ENCODE peak calls at places on chromosomes 7 and 10, in four cellular contexts. One of them, this sample, is unnamed.

GRCh38 chr7:142855401-142855743 is 496 bp downstream of the EPHB6 start:
- DNase-seq in T-helper 22 cell: no peak
- DNase-seq in EH: no peak
- DNase-seq in NCI-H2081: no peak
- DNase-seq in this sample: peak; percentile 68

GRCh38 chr10:71306951-71307350 is 12.1 kb upstream of the SLC29A3 start:
- DNase-seq in NCI-H2081: no peak
- DNase-seq in EH: no peak
- DNase-seq in T-helper 22 cell: no peak
- DNase-seq in this sample: peak; percentile 46

GRCh38 chr10:7605565-7606295 is 61.0 kb downstream of the ITIH5 start:
- DNase-seq in NCI-H2081: no peak
- DNase-seq in EH: no peak
- DNase-seq in T-helper 22 cell: no peak
- DNase-seq in this sample: no peak

GRCh38 chr10:60139798-60140566 is 233.6 kb upstream of the CCDC6 start:
- DNase-seq in NCI-H2081: no peak
- DNase-seq in EH: peak; percentile 54
- DNase-seq in T-helper 22 cell: no peak
- DNase-seq in this sample: no peak

GRCh38 chr10:108465871-108466641 is 1301.5 kb upstream of the SORCS1 start:
- DNase-seq in NCI-H2081: no peak
- DNase-seq in T-helper 22 cell: no peak
- DNase-seq in EH: peak; percentile 18
- DNase-seq in this sample: peak; percentile 73

GRCh38 chr10:60978287-60979115 is 34.5 kb upstream of the RHOBTB1 start:
- DNase-seq in EH: peak; percentile 65
- DNase-seq in T-helper 22 cell: no peak
- DNase-seq in NCI-H2081: peak; percentile 11
- DNase-seq in this sample: no peak

GRCh38 chr10:74445493-74445892 is 294.5 kb downstream of the ADK start:
- DNase-seq in NCI-H2081: no peak
- DNase-seq in T-helper 22 cell: no peak
- DNase-seq in EH: no peak
- DNase-seq in this sample: no peak

GRCh38 chr7:130515315-130516047 is 23.6 kb downstream of the MEST start:
- DNase-seq in T-helper 22 cell: no peak
- DNase-seq in EH: no peak
- DNase-seq in NCI-H2081: no peak
- DNase-seq in this sample: no peak

GRCh38 chr7:27921081-27921836 is 181.3 kb downstream of the TAX1BP1 start:
- DNase-seq in T-helper 22 cell: no peak
- DNase-seq in NCI-H2081: peak; percentile 75
- DNase-seq in EH: peak; percentile 97
- DNase-seq in this sample: peak; percentile 56

GRCh38 chr7:154302380-154302779 is 250.2 kb downstream of the DPP6 start:
- DNase-seq in NCI-H2081: no peak
- DNase-seq in T-helper 22 cell: no peak
- DNase-seq in EH: no peak
- DNase-seq in this sample: peak; percentile 51

GRCh38 chr7:129295015-129295423 is 70.2 kb downstream of the AHCYL2 start:
- DNase-seq in NCI-H2081: no peak
- DNase-seq in EH: peak; percentile 28
- DNase-seq in T-helper 22 cell: no peak
- DNase-seq in this sample: no peak

GRCh38 chr7:77320161-77320560 is 96.0 kb downstream of the GSAP start:
- DNase-seq in NCI-H2081: no peak
- DNase-seq in EH: peak; percentile 43
- DNase-seq in T-helper 22 cell: no peak
- DNase-seq in this sample: no peak

GRCh38 chr7:37208528-37208927 is 240.1 kb downstream of the ELMO1 start:
- DNase-seq in EH: peak; percentile 51
- DNase-seq in T-helper 22 cell: no peak
- DNase-seq in NCI-H2081: peak; percentile 70
- DNase-seq in this sample: peak; percentile 33

GRCh38 chr7:127809285-127809702 is 157.3 kb downstream of the SND1 start:
- DNase-seq in NCI-H2081: peak; percentile 67
- DNase-seq in EH: peak; percentile 74
- DNase-seq in T-helper 22 cell: no peak
- DNase-seq in this sample: no peak

GRCh38 chr7:919924-920341 is 34.5 kb downstream of the ADAP1 start:
- DNase-seq in NCI-H2081: no peak
- DNase-seq in EH: no peak
- DNase-seq in T-helper 22 cell: no peak
- DNase-seq in this sample: no peak

GRCh38 chr7:70353310-70353947 is 755.2 kb downstream of the AUTS2 start:
- DNase-seq in EH: no peak
- DNase-seq in NCI-H2081: no peak
- DNase-seq in T-helper 22 cell: no peak
- DNase-seq in this sample: no peak

GRCh38 chr7:83005410-83005809 is 157.3 kb downstream of the PCLO start:
- DNase-seq in T-helper 22 cell: no peak
- DNase-seq in EH: no peak
- DNase-seq in NCI-H2081: no peak
- DNase-seq in this sample: no peak

GRCh38 chr7:43303740-43304241 is 191.3 kb downstream of the HECW1 start:
- DNase-seq in T-helper 22 cell: no peak
- DNase-seq in NCI-H2081: no peak
- DNase-seq in EH: peak; percentile 1
- DNase-seq in this sample: no peak

GRCh38 chr10:782751-783648 is 93.5 kb upstream of the DIP2C start:
- DNase-seq in EH: no peak
- DNase-seq in T-helper 22 cell: no peak
- DNase-seq in NCI-H2081: no peak
- DNase-seq in this sample: peak; percentile 49

GRCh38 chr10:104274762-104275721 is 6.1 kb downstream of the GSTO2 start:
- DNase-seq in EH: peak; percentile 36
- DNase-seq in NCI-H2081: no peak
- DNase-seq in T-helper 22 cell: no peak
- DNase-seq in this sample: peak; percentile 94

GRCh38 chr10:12825255-12825654 is 176.3 kb downstream of the CCDC3 start:
- DNase-seq in T-helper 22 cell: no peak
- DNase-seq in EH: no peak
- DNase-seq in NCI-H2081: no peak
- DNase-seq in this sample: no peak

GRCh38 chr7:114334992-114335391 is 79.6 kb upstream of the FOXP2 start:
- DNase-seq in T-helper 22 cell: no peak
- DNase-seq in EH: no peak
- DNase-seq in NCI-H2081: peak; percentile 39
- DNase-seq in this sample: no peak

GRCh38 chr10:132192991-132193670 is 6.4 kb downstream of the DPYSL4 start:
- DNase-seq in T-helper 22 cell: no peak
- DNase-seq in NCI-H2081: no peak
- DNase-seq in EH: no peak
- DNase-seq in this sample: no peak

GRCh38 chr7:16357921-16358320 is 63.4 kb downstream of the CRPPA start:
- DNase-seq in NCI-H2081: peak; percentile 95
- DNase-seq in T-helper 22 cell: no peak
- DNase-seq in EH: no peak
- DNase-seq in this sample: no peak

GRCh38 chr10:26407406-26407969 is 30.7 kb upstream of the APBB1IP start:
- DNase-seq in NCI-H2081: no peak
- DNase-seq in EH: peak; percentile 86
- DNase-seq in T-helper 22 cell: no peak
- DNase-seq in this sample: no peak

GRCh38 chr7:75658802-75659201 is 79.9 kb downstream of the HIP1 start:
- DNase-seq in NCI-H2081: no peak
- DNase-seq in T-helper 22 cell: no peak
- DNase-seq in EH: no peak
- DNase-seq in this sample: no peak

GRCh38 chr10:103716206-103717160 is 138.9 kb downstream of the SH3PXD2A start:
- DNase-seq in EH: peak; percentile 37
- DNase-seq in T-helper 22 cell: no peak
- DNase-seq in NCI-H2081: no peak
- DNase-seq in this sample: no peak

GRCh38 chr7:158431941-158432347 is 155.7 kb downstream of the PTPRN2 start:
- DNase-seq in T-helper 22 cell: no peak
- DNase-seq in EH: peak; percentile 3
- DNase-seq in NCI-H2081: peak; percentile 43
- DNase-seq in this sample: peak; percentile 42

GRCh38 chr7:151520419-151521229 is 929 bp upstream of the RHEB start:
- DNase-seq in EH: peak; percentile 34
- DNase-seq in NCI-H2081: no peak
- DNase-seq in T-helper 22 cell: no peak
- DNase-seq in this sample: peak; percentile 68

GRCh38 chr10:21369697-21370096 is 155.8 kb downstream of the SKIDA1 start:
- DNase-seq in T-helper 22 cell: no peak
- DNase-seq in NCI-H2081: no peak
- DNase-seq in EH: peak; percentile 54
- DNase-seq in this sample: no peak

GRCh38 chr7:35430547-35431153 is 176.8 kb upstream of the TBX20 start:
- DNase-seq in NCI-H2081: no peak
- DNase-seq in EH: peak; percentile 54
- DNase-seq in T-helper 22 cell: no peak
- DNase-seq in this sample: peak; percentile 39